ENCODE peak calls at places on chromosomes 7 and 10, in four cellular contexts. One of them, this sample, is unnamed.
A peak's percentile ranks its signal among the peaks of the same experiment; 100 is the strongest.

GRCh38 chr10:59383436-59383835 is 21.1 kb upstream of the FAM13C start:
- DNase-seq in left ventricle myocardium inferior: no peak
- DNase-seq in psoas muscle: no peak
- DNase-seq in breast epithelium: no peak
- DNase-seq in this sample: no peak

GRCh38 chr10:129794056-129794455 is 170.0 kb downstream of the EBF3 start:
- DNase-seq in left ventricle myocardium inferior: no peak
- DNase-seq in psoas muscle: no peak
- DNase-seq in breast epithelium: no peak
- DNase-seq in this sample: no peak

GRCh38 chr10:71161429-71161828 is 50.9 kb upstream of the UNC5B start:
- DNase-seq in left ventricle myocardium inferior: no peak
- DNase-seq in psoas muscle: no peak
- DNase-seq in breast epithelium: no peak
- DNase-seq in this sample: no peak

GRCh38 chr7:131231381-131232220 is 96.1 kb upstream of the MKLN1 start:
- DNase-seq in left ventricle myocardium inferior: peak; percentile 41
- DNase-seq in psoas muscle: no peak
- DNase-seq in breast epithelium: no peak
- DNase-seq in this sample: no peak

GRCh38 chr10:76302936-76303656 is 871.7 kb downstream of the LRMDA start:
- DNase-seq in left ventricle myocardium inferior: no peak
- DNase-seq in psoas muscle: no peak
- DNase-seq in breast epithelium: no peak
- DNase-seq in this sample: no peak

GRCh38 chr10:62924344-62924748 is 108.2 kb upstream of the EGR2 start:
- DNase-seq in left ventricle myocardium inferior: no peak
- DNase-seq in psoas muscle: no peak
- DNase-seq in breast epithelium: no peak
- DNase-seq in this sample: no peak

GRCh38 chr7:117673367-117673766 is 193.5 kb downstream of the CFTR start:
- DNase-seq in left ventricle myocardium inferior: peak; percentile 18
- DNase-seq in psoas muscle: no peak
- DNase-seq in breast epithelium: no peak
- DNase-seq in this sample: peak; percentile 52

GRCh38 chr7:6520163-6520981 is 30.9 kb downstream of the GRID2IP start:
- DNase-seq in left ventricle myocardium inferior: no peak
- DNase-seq in psoas muscle: no peak
- DNase-seq in breast epithelium: no peak
- DNase-seq in this sample: no peak

GRCh38 chr10:10818082-10818481 is 199.6 kb upstream of the CELF2 start:
- DNase-seq in left ventricle myocardium inferior: no peak
- DNase-seq in psoas muscle: peak; percentile 39
- DNase-seq in breast epithelium: no peak
- DNase-seq in this sample: no peak

GRCh38 chr10:18618995-18619394 is 32.4 kb downstream of the NSUN6 start:
- DNase-seq in left ventricle myocardium inferior: no peak
- DNase-seq in psoas muscle: no peak
- DNase-seq in breast epithelium: no peak
- DNase-seq in this sample: no peak

GRCh38 chr7:22269963-22270362 is 87.0 kb downstream of the RAPGEF5 start:
- DNase-seq in left ventricle myocardium inferior: no peak
- DNase-seq in psoas muscle: no peak
- DNase-seq in breast epithelium: no peak
- DNase-seq in this sample: no peak

GRCh38 chr10:13949844-13950542 is 363.2 kb downstream of the PRPF18 start:
- DNase-seq in left ventricle myocardium inferior: no peak
- DNase-seq in psoas muscle: no peak
- DNase-seq in breast epithelium: no peak
- DNase-seq in this sample: no peak

GRCh38 chr7:28958235-28958945 is at the start of gene TRIL:
- DNase-seq in left ventricle myocardium inferior: peak; percentile 89
- DNase-seq in psoas muscle: peak; percentile 85
- DNase-seq in breast epithelium: peak; percentile 83
- DNase-seq in this sample: peak; percentile 39

GRCh38 chr10:4770766-4771553 is 55.0 kb upstream of the AKR1E2 start:
- DNase-seq in left ventricle myocardium inferior: no peak
- DNase-seq in psoas muscle: no peak
- DNase-seq in breast epithelium: no peak
- DNase-seq in this sample: no peak

GRCh38 chr7:29243777-29244655 is 49.4 kb downstream of the CHN2 start:
- DNase-seq in left ventricle myocardium inferior: no peak
- DNase-seq in psoas muscle: no peak
- DNase-seq in breast epithelium: no peak
- DNase-seq in this sample: no peak

GRCh38 chr7:97145068-97145467 is 27.6 kb downstream of the SDHAF3 start:
- DNase-seq in left ventricle myocardium inferior: no peak
- DNase-seq in psoas muscle: no peak
- DNase-seq in breast epithelium: no peak
- DNase-seq in this sample: no peak

GRCh38 chr7:142384508-142384922 is 126.7 kb upstream of the PRSS58 start:
- DNase-seq in left ventricle myocardium inferior: no peak
- DNase-seq in psoas muscle: no peak
- DNase-seq in breast epithelium: no peak
- DNase-seq in this sample: no peak

GRCh38 chr7:124031919-124032318 is 948 bp downstream of the TMEM229A start:
- DNase-seq in left ventricle myocardium inferior: no peak
- DNase-seq in psoas muscle: no peak
- DNase-seq in breast epithelium: no peak
- DNase-seq in this sample: no peak

GRCh38 chr7:73869011-73869785 is 8.2 kb downstream of the TMEM270 start:
- DNase-seq in left ventricle myocardium inferior: no peak
- DNase-seq in psoas muscle: no peak
- DNase-seq in breast epithelium: no peak
- DNase-seq in this sample: no peak

GRCh38 chr10:17003151-17003550 is 126.5 kb downstream of the CUBN start:
- DNase-seq in left ventricle myocardium inferior: no peak
- DNase-seq in psoas muscle: no peak
- DNase-seq in breast epithelium: no peak
- DNase-seq in this sample: no peak

GRCh38 chr10:77165445-77166316 is 471.9 kb downstream of the KCNMA1 start:
- DNase-seq in left ventricle myocardium inferior: no peak
- DNase-seq in psoas muscle: no peak
- DNase-seq in breast epithelium: no peak
- DNase-seq in this sample: peak; percentile 46

GRCh38 chr10:35563266-35563891 is 41.8 kb upstream of the GJD4 start:
- DNase-seq in left ventricle myocardium inferior: peak; percentile 40
- DNase-seq in psoas muscle: peak; percentile 50
- DNase-seq in breast epithelium: no peak
- DNase-seq in this sample: peak; percentile 79

GRCh38 chr10:114472874-114473248 is 68.6 kb upstream of the AFAP1L2 start:
- DNase-seq in left ventricle myocardium inferior: no peak
- DNase-seq in psoas muscle: no peak
- DNase-seq in breast epithelium: no peak
- DNase-seq in this sample: no peak

GRCh38 chr10:62454696-62455451 is 80.7 kb downstream of the ZNF365 start:
- DNase-seq in left ventricle myocardium inferior: peak; percentile 34
- DNase-seq in psoas muscle: peak; percentile 43
- DNase-seq in breast epithelium: no peak
- DNase-seq in this sample: no peak

GRCh38 chr10:13091816-13092215 is 8.1 kb upstream of the OPTN start:
- DNase-seq in left ventricle myocardium inferior: no peak
- DNase-seq in psoas muscle: no peak
- DNase-seq in breast epithelium: no peak
- DNase-seq in this sample: peak; percentile 53

GRCh38 chr10:123156091-123156490 is 1.9 kb downstream of the BUB3 start:
- DNase-seq in left ventricle myocardium inferior: no peak
- DNase-seq in psoas muscle: no peak
- DNase-seq in breast epithelium: no peak
- DNase-seq in this sample: no peak

GRCh38 chr10:61836233-61836887 is 65.1 kb upstream of the ARID5B start:
- DNase-seq in left ventricle myocardium inferior: no peak
- DNase-seq in psoas muscle: no peak
- DNase-seq in breast epithelium: no peak
- DNase-seq in this sample: no peak

GRCh38 chr7:94424336-94424735 is 29.6 kb downstream of the COL1A2 start:
- DNase-seq in left ventricle myocardium inferior: no peak
- DNase-seq in psoas muscle: no peak
- DNase-seq in breast epithelium: no peak
- DNase-seq in this sample: no peak

GRCh38 chr10:122126763-122127659 is 138.0 kb downstream of the TACC2 start:
- DNase-seq in left ventricle myocardium inferior: no peak
- DNase-seq in psoas muscle: no peak
- DNase-seq in breast epithelium: no peak
- DNase-seq in this sample: peak; percentile 81

GRCh38 chr7:22842383-22842903 is 19.8 kb upstream of the TOMM7 start:
- DNase-seq in left ventricle myocardium inferior: no peak
- DNase-seq in psoas muscle: peak; percentile 26
- DNase-seq in breast epithelium: no peak
- DNase-seq in this sample: no peak

GRCh38 chr10:9613338-9613737 is 1404.3 kb upstream of the CELF2 start:
- DNase-seq in left ventricle myocardium inferior: no peak
- DNase-seq in psoas muscle: no peak
- DNase-seq in breast epithelium: no peak
- DNase-seq in this sample: no peak

GRCh38 chr7:6644728-6645127 is 7.6 kb downstream of the ZNF316 start:
- DNase-seq in left ventricle myocardium inferior: no peak
- DNase-seq in psoas muscle: no peak
- DNase-seq in breast epithelium: no peak
- DNase-seq in this sample: no peak

GRCh38 chr10:68572151-68572550 is 12.0 kb downstream of the TET1 start:
- DNase-seq in left ventricle myocardium inferior: no peak
- DNase-seq in psoas muscle: no peak
- DNase-seq in breast epithelium: no peak
- DNase-seq in this sample: no peak

GRCh38 chr10:51421853-51422252 is 277.5 kb downstream of the CSTF2T start:
- DNase-seq in left ventricle myocardium inferior: no peak
- DNase-seq in psoas muscle: no peak
- DNase-seq in breast epithelium: no peak
- DNase-seq in this sample: no peak

GRCh38 chr7:128918266-128918665 is 7.8 kb upstream of the KCP start:
- DNase-seq in left ventricle myocardium inferior: no peak
- DNase-seq in psoas muscle: no peak
- DNase-seq in breast epithelium: peak; percentile 44
- DNase-seq in this sample: no peak

GRCh38 chr10:127309609-127310008 is 113.2 kb upstream of the INSYN2A start:
- DNase-seq in left ventricle myocardium inferior: no peak
- DNase-seq in psoas muscle: no peak
- DNase-seq in breast epithelium: no peak
- DNase-seq in this sample: no peak

GRCh38 chr10:8583096-8583495 is 528.6 kb downstream of the GATA3 start:
- DNase-seq in left ventricle myocardium inferior: no peak
- DNase-seq in psoas muscle: no peak
- DNase-seq in breast epithelium: no peak
- DNase-seq in this sample: no peak
- H3K27ac ChIP-seq in left ventricle myocardium inferior: no peak overlapping the region
- H3K27ac ChIP-seq in psoas muscle: no peak overlapping the region
- H3K27ac ChIP-seq in breast epithelium: no peak overlapping the region
- H3K27ac ChIP-seq in this sample: no peak overlapping the region

GRCh38 chr10:86188326-86188725 is 178.3 kb downstream of the GRID1 start:
- DNase-seq in left ventricle myocardium inferior: no peak
- DNase-seq in psoas muscle: no peak
- DNase-seq in breast epithelium: no peak
- DNase-seq in this sample: no peak
- H3K27me3 ChIP-seq in left ventricle myocardium inferior: peaks cover 8% of the 10 kb centered on the region
- H3K27me3 ChIP-seq in psoas muscle: peaks cover 3% of the 10 kb centered on the region
- H3K27me3 ChIP-seq in breast epithelium: no peaks in the 10 kb centered on the region
- H3K27me3 ChIP-seq in this sample: no peaks in the 10 kb centered on the region

GRCh38 chr10:3150961-3151360 is 21.6 kb downstream of the PITRM1 start:
- DNase-seq in left ventricle myocardium inferior: no peak
- DNase-seq in psoas muscle: no peak
- DNase-seq in breast epithelium: no peak
- DNase-seq in this sample: no peak
- H3K4me1 ChIP-seq in left ventricle myocardium inferior: no peaks in the 10 kb centered on the region
- H3K4me1 ChIP-seq in psoas muscle: no peaks in the 10 kb centered on the region
- H3K4me1 ChIP-seq in breast epithelium: no peaks in the 10 kb centered on the region
- H3K4me1 ChIP-seq in this sample: no peaks in the 10 kb centered on the region

DNA sequence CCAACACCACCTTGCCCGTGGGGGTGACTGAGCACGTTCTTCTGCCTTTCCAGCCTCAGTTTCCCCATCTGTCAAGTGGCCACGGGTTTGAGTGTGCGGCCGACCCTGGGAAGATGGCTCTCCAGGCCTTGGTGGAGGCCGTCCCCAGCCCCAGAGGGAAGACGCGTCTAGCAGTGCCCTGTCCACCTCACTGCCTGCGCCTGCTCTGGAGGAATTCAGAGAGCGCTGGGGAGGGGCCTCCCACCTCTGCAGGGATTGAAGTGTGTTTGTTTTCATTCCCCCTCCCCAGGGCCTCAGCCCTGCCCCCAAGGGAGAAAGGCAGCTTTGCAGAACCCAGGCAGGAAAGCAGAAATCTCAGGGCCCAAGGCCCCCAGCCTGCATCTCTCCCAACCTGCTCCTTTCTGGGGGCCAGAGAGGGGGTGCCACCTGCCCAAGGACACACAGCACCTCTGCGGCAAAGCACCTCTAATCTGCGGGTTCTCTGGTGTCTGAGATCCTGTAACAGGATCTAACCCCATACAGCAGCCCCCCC is 91.1 kb downstream of the MICALL2 start:
- DNase-seq in left ventricle myocardium inferior: no peak
- DNase-seq in psoas muscle: no peak
- DNase-seq in breast epithelium: no peak
- DNase-seq in this sample: no peak
- H3K27ac ChIP-seq in left ventricle myocardium inferior: no peak overlapping the region
- H3K27ac ChIP-seq in psoas muscle: no peak overlapping the region
- H3K27ac ChIP-seq in breast epithelium: no peak overlapping the region
- H3K27ac ChIP-seq in this sample: no peak overlapping the region

GRCh38 chr10:26624017-26624416 is 73.5 kb upstream of the PDSS1 start:
- DNase-seq in left ventricle myocardium inferior: no peak
- DNase-seq in psoas muscle: no peak
- DNase-seq in breast epithelium: no peak
- DNase-seq in this sample: no peak

GRCh38 chr10:26621243-26621888 is 76.1 kb upstream of the PDSS1 start:
- DNase-seq in left ventricle myocardium inferior: no peak
- DNase-seq in psoas muscle: no peak
- DNase-seq in breast epithelium: no peak
- DNase-seq in this sample: no peak

GRCh38 chr10:26626066-26626465 is 71.4 kb upstream of the PDSS1 start:
- DNase-seq in left ventricle myocardium inferior: no peak
- DNase-seq in psoas muscle: no peak
- DNase-seq in breast epithelium: no peak
- DNase-seq in this sample: no peak

GRCh38 chr10:26621889-26622681 is 75.4 kb upstream of the PDSS1 start:
- DNase-seq in left ventricle myocardium inferior: peak; percentile 38
- DNase-seq in psoas muscle: peak; percentile 35
- DNase-seq in breast epithelium: no peak
- DNase-seq in this sample: no peak

GRCh38 chr10:26622891-26623290 is 74.6 kb upstream of the PDSS1 start:
- DNase-seq in left ventricle myocardium inferior: no peak
- DNase-seq in psoas muscle: no peak
- DNase-seq in breast epithelium: no peak
- DNase-seq in this sample: no peak
- H3K27me3 ChIP-seq in left ventricle myocardium inferior: peaks cover 71% of the 10 kb centered on the region
- H3K27me3 ChIP-seq in psoas muscle: no peaks in the 10 kb centered on the region
- H3K27me3 ChIP-seq in breast epithelium: peaks cover 11% of the 10 kb centered on the region
- H3K27me3 ChIP-seq in this sample: peaks cover 29% of the 10 kb centered on the region

This sample was measured in adrenal gland.